ENCODE peak calls at places on chromosomes 5 and 9, in eight cellular contexts. S is EH, N is nephron progenitor cell, M is hippocampal formation, D is cardiac fibroblast, P is GDM1, U is neural crest cell, C is LoVo. J is an unnamed sample.

GRCh38 chr9:83336696-83337095 is 201.5 kb downstream of the FRMD3 start:
- DNase-seq in S (no peak), N (no peak), M (no peak), D (no peak), P (no peak), U (no peak), C (no peak), J (no peak)

GRCh38 chr5:171692106-171692505 is 93.5 kb upstream of the SMIM23 start:
- DNase-seq in S (no peak), N (no peak), M (no peak), D (no peak), P (no peak), U (no peak), C (no peak), J (no peak)

GRCh38 chr9:102778756-102779155 is 216.4 kb upstream of the CYLC2 start:
- DNase-seq in S (no peak), N (no peak), M (no peak), D (peak), P (no peak), U (no peak), C (no peak), J (no peak)

GRCh38 chr5:79663212-79663611 is 26.4 kb upstream of the CMYA5 start:
- DNase-seq in S (no peak), N (no peak), M (no peak), D (no peak), P (no peak), U (no peak), C (no peak), J (no peak)

GRCh38 chr5:58064799-58065198 is 395.1 kb downstream of the PLK2 start:
- DNase-seq in S (peak), N (no peak), M (no peak), D (no peak), P (no peak), U (no peak), C (no peak), J (no peak)

GRCh38 chr5:145887976-145888574 is 15.3 kb upstream of the GRXCR2 start:
- DNase-seq in S (peak), N (peak), M (no peak), D (peak), P (peak), U (peak), C (peak), J (no peak)

GRCh38 chr9:86918556-86918955 is 28.8 kb downstream of the GAS1 start:
- DNase-seq in S (peak), N (no peak), M (no peak), D (no peak), P (no peak), U (no peak), C (no peak), J (no peak)

GRCh38 chr9:83401328-83401895 is 136.8 kb downstream of the FRMD3 start:
- DNase-seq in S (peak), N (no peak), M (no peak), D (peak), P (no peak), U (no peak), C (no peak), J (no peak)

GRCh38 chr5:7053528-7054209 is 340.4 kb downstream of the TENT4A start:
- DNase-seq in S (no peak), N (no peak), M (no peak), D (no peak), P (no peak), U (no peak), C (no peak), J (no peak)

GRCh38 chr5:59661306-59661705 is 232.2 kb downstream of the PDE4D start:
- DNase-seq in S (no peak), N (no peak), M (no peak), D (peak), P (no peak), U (no peak), C (peak), J (no peak)

GRCh38 chr5:135822959-135823358 is 11.5 kb upstream of the SLC25A48 start:
- DNase-seq in S (no peak), N (no peak), M (no peak), D (no peak), P (no peak), U (no peak), C (no peak), J (no peak)

GRCh38 chr5:147223343-147223742 is 11.5 kb upstream of the STK32A start:
- DNase-seq in S (no peak), N (no peak), M (no peak), D (no peak), P (no peak), U (no peak), C (no peak), J (no peak)

GRCh38 chr9:114008667-114009410 is 69.3 kb downstream of the AMBP start:
- DNase-seq in S (no peak), N (no peak), M (no peak), D (no peak), P (no peak), U (no peak), C (no peak), J (no peak)

GRCh38 chr9:69324549-69325401 is at the start of gene ENTREP1:
- DNase-seq in S (peak), N (peak), M (peak), D (peak), P (no peak), U (peak), C (peak), J (peak)

GRCh38 chr9:116706310-116707290 is 19.5 kb downstream of the TRIM32 start:
- DNase-seq in S (no peak), N (no peak), M (no peak), D (no peak), P (no peak), U (no peak), C (no peak), J (no peak)

GRCh38 chr9:113715086-113715485 is 161.0 kb upstream of the ZNF618 start:
- DNase-seq in S (peak), N (no peak), M (no peak), D (peak), P (no peak), U (no peak), C (no peak), J (no peak)

GRCh38 chr9:38141751-38142150 is 72.7 kb upstream of the SHB start:
- DNase-seq in S (peak), N (no peak), M (no peak), D (peak), P (no peak), U (no peak), C (peak), J (no peak)

GRCh38 chr9:128419061-128419925 is 1.4 kb upstream of the CERCAM start:
- DNase-seq in S (peak), N (no peak), M (no peak), D (peak), P (no peak), U (no peak), C (no peak), J (no peak)

GRCh38 chr5:1190296-1190695 is 11.1 kb upstream of the SLC6A19 start:
- DNase-seq in S (no peak), N (no peak), M (no peak), D (no peak), P (no peak), U (no peak), C (no peak), J (no peak)

GRCh38 chr9:116391306-116391900 is 237.8 kb downstream of the PAPPA start:
- DNase-seq in S (peak), N (no peak), M (no peak), D (peak), P (no peak), U (no peak), C (no peak), J (no peak)

J was measured in occipital lobe.